ENCODE peak calls at places on chromosomes 1 and 21, in six cellular contexts. K, G, W, Q, H and T are unnamed samples.

GRCh38 chr1:192057766-192058165 is 100.5 kb upstream of the RGS18 start:
- DNase-seq in K (no peak), G (no peak), W (no peak), Q (no peak), H (no peak), T (no peak)

GRCh38 chr1:94093996-94094395 is 27.0 kb downstream of the ABCA4 start:
- DNase-seq in K (no peak), G (no peak), W (no peak), Q (peak; percentile 66), H (no peak), T (peak; percentile 74)

GRCh38 chr1:19533626-19534025 is 48.3 kb upstream of the CAPZB start:
- DNase-seq in K (no peak), G (peak; percentile 42), W (no peak), Q (no peak), H (no peak), T (peak; percentile 33)

GRCh38 chr1:91790296-91790851 is 95.6 kb downstream of the TGFBR3 start:
- DNase-seq in K (no peak), G (no peak), W (no peak), Q (peak; percentile 81), H (no peak), T (peak; percentile 79)

GRCh38 chr1:64229307-64229706 is 25.9 kb downstream of the UBE2U start:
- DNase-seq in K (no peak), G (no peak), W (no peak), Q (no peak), H (no peak), T (no peak)

GRCh38 chr1:21604208-21604957 is 64.8 kb downstream of the RAP1GAP start:
- DNase-seq in K (no peak), G (no peak), W (peak; percentile 29), Q (no peak), H (no peak), T (peak; percentile 12)

GRCh38 chr1:10726355-10726754 is 70.1 kb downstream of the CASZ1 start:
- DNase-seq in K (no peak), G (peak; percentile 81), W (no peak), Q (no peak), H (no peak), T (no peak)

GRCh38 chr1:73564294-73564693 is 633.7 kb downstream of the LRRIQ3 start:
- DNase-seq in K (no peak), G (no peak), W (no peak), Q (no peak), H (no peak), T (no peak)

GRCh38 chr1:156291226-156292061 is 4.0 kb downstream of the GLMP start:
- DNase-seq in K (peak; percentile 84), G (peak; percentile 90), W (peak; percentile 86), Q (peak; percentile 36), H (peak; percentile 86), T (peak; percentile 81)

GRCh38 chr1:166910396-166910994 is 34.4 kb upstream of the TADA1 start:
- DNase-seq in K (peak; percentile 54), G (peak; percentile 40), W (peak; percentile 73), Q (peak; percentile 90), H (peak; percentile 62), T (peak; percentile 93)

GRCh38 chr1:22850281-22850680 is 122.4 kb downstream of the LACTBL1 start:
- DNase-seq in K (no peak), G (no peak), W (no peak), Q (no peak), H (no peak), T (no peak)

GRCh38 chr1:87594736-87595383 is 266.2 kb downstream of the LMO4 start:
- DNase-seq in K (no peak), G (no peak), W (no peak), Q (no peak), H (no peak), T (no peak)

GRCh38 chr1:40948741-40949528 is 30.6 kb upstream of the CTPS1 start:
- DNase-seq in K (peak; percentile 58), G (no peak), W (peak; percentile 79), Q (peak; percentile 70), H (peak; percentile 42), T (peak; percentile 78)

GRCh38 chr1:16184557-16185303 is 27.7 kb downstream of the ARHGEF19 start:
- DNase-seq in K (peak; percentile 59), G (no peak), W (no peak), Q (no peak), H (no peak), T (no peak)

GRCh38 chr1:119015547-119015946 is 27.4 kb upstream of the TBX15 start:
- DNase-seq in K (no peak), G (no peak), W (no peak), Q (no peak), H (no peak), T (no peak)

GRCh38 chr1:154735801-154736163 is 127.8 kb upstream of the ADAR start:
- DNase-seq in K (no peak), G (no peak), W (no peak), Q (no peak), H (no peak), T (no peak)

GRCh38 chr1:23100074-23100748 is 68.4 kb downstream of the LUZP1 start:
- DNase-seq in K (peak; percentile 63), G (no peak), W (peak; percentile 98), Q (no peak), H (no peak), T (peak; percentile 91)

GRCh38 chr1:239603530-239603929 is 217.2 kb downstream of the CHRM3 start:
- DNase-seq in K (no peak), G (no peak), W (no peak), Q (no peak), H (no peak), T (no peak)

GRCh38 chr1:54009406-54009805 is 8.6 kb downstream of the LDLRAD1 start:
- DNase-seq in K (no peak), G (no peak), W (no peak), Q (no peak), H (no peak), T (no peak)

GRCh38 chr1:53076721-53077598 is 14.9 kb downstream of the PODN start:
- DNase-seq in K (no peak), G (peak; percentile 16), W (no peak), Q (no peak), H (no peak), T (no peak)

GRCh38 chr1:30715216-30715615 is 8.2 kb downstream of the MATN1 start:
- DNase-seq in K (no peak), G (no peak), W (no peak), Q (no peak), H (no peak), T (no peak)

GRCh38 chr1:96510911-96511310 is 210.7 kb upstream of the PTBP2 start:
- DNase-seq in K (no peak), G (no peak), W (no peak), Q (peak; percentile 59), H (no peak), T (peak; percentile 35)

GRCh38 chr1:59315529-59316433 is 18.9 kb downstream of the FGGY start:
- DNase-seq in K (no peak), G (no peak), W (no peak), Q (no peak), H (no peak), T (no peak)

GRCh38 chr1:163472267-163472666 is 150.5 kb downstream of the NUF2 start:
- DNase-seq in K (no peak), G (no peak), W (no peak), Q (no peak), H (no peak), T (no peak)

GRCh38 chr21:34524671-34525601 is 12.9 kb upstream of the KCNE1 start:
- DNase-seq in K (no peak), G (no peak), W (peak; percentile 76), Q (no peak), H (peak; percentile 50), T (peak; percentile 48)

GRCh38 chr1:27958513-27958912 is 1.3 kb upstream of the XKR8 start:
- DNase-seq in K (no peak), G (no peak), W (no peak), Q (no peak), H (no peak), T (no peak)

GRCh38 chr1:18234790-18235242 is 127.2 kb downstream of the IGSF21 start:
- DNase-seq in K (peak; percentile 17), G (no peak), W (no peak), Q (peak; percentile 3), H (no peak), T (peak; percentile 25)

GRCh38 chr1:58811303-58811702 is 27.5 kb upstream of the JUN start:
- DNase-seq in K (peak; percentile 34), G (no peak), W (no peak), Q (no peak), H (no peak), T (no peak)

GRCh38 chr1:196877964-196878363 is 9.9 kb upstream of the CFHR4 start:
- DNase-seq in K (no peak), G (no peak), W (peak; percentile 3), Q (no peak), H (peak; percentile 47), T (no peak)

GRCh38 chr21:27953328-27954045 is 986.6 kb upstream of the ADAMTS5 start:
- DNase-seq in K (no peak), G (no peak), W (peak; percentile 2), Q (no peak), H (no peak), T (no peak)

GRCh38 chr1:10965621-10966226 is 46.7 kb upstream of the TARDBP start:
- DNase-seq in K (no peak), G (peak; percentile 38), W (no peak), Q (no peak), H (no peak), T (no peak)

GRCh38 chr1:99681583-99681982 is 35.7 kb downstream of the PALMD start:
- DNase-seq in K (no peak), G (no peak), W (peak; percentile 30), Q (no peak), H (no peak), T (peak; percentile 37)

GRCh38 chr1:202122639-202123335 is at the start of gene GPR37L1:
- DNase-seq in K (no peak), G (no peak), W (peak; percentile 65), Q (no peak), H (no peak), T (peak; percentile 72)

GRCh38 chr1:90711696-90712095 is 5.4 kb downstream of the BARHL2 start:
- DNase-seq in K (no peak), G (no peak), W (no peak), Q (no peak), H (no peak), T (no peak)

GRCh38 chr1:183097438-183098051 is 74.3 kb downstream of the LAMC1 start:
- DNase-seq in K (no peak), G (no peak), W (peak; percentile 71), Q (no peak), H (no peak), T (no peak)

GRCh38 chr1:11157867-11158266 is 31.3 kb upstream of the ANGPTL7 start:
- DNase-seq in K (peak; percentile 37), G (peak; percentile 50), W (peak; percentile 41), Q (no peak), H (no peak), T (no peak)

GRCh38 chr1:92701147-92701546 is 83.8 kb downstream of the EVI5 start:
- DNase-seq in K (no peak), G (no peak), W (no peak), Q (no peak), H (no peak), T (no peak)

GRCh38 chr1:197302775-197303174 is 34.7 kb downstream of the CRB1 start:
- DNase-seq in K (no peak), G (no peak), W (peak; percentile 86), Q (no peak), H (no peak), T (no peak)

GRCh38 chr1:24117722-24118409 is 5.9 kb upstream of the MYOM3 start:
- DNase-seq in K (no peak), G (no peak), W (peak; percentile 73), Q (no peak), H (no peak), T (no peak)

GRCh38 chr21:34640858-34641257 is 25.9 kb upstream of the RCAN1 start:
- DNase-seq in K (no peak), G (no peak), W (peak; percentile 92), Q (peak; percentile 10), H (no peak), T (peak; percentile 57)